ENCODE peak calls at places on chromosomes 2 and 18, in five cellular contexts. S is body of pancreas, H is transverse colon, D is aorta, K is stomach. F is an unnamed sample. For H3K4me1 and H3K27me3, the result is how much of the 10 kb centered on the place peaks cover.

GRCh38 chr2:45173513-45173912 is 164.3 kb upstream of the SIX2 start:
- DNase-seq in H (no peak), K (no peak), S (peak), D (peak), F (no peak)

GRCh38 chr2:45307147-45307546 is 297.9 kb upstream of the SIX2 start:
- DNase-seq in K (no peak), D (no peak), S (no peak), H (no peak), F (no peak)

GRCh38 chr2:151120016-151120415 is 141.6 kb downstream of the RBM43 start:
- DNase-seq in H (no peak), K (no peak), S (no peak), D (no peak), F (no peak)

GRCh38 chr2:122255924-122256323 is 500.5 kb downstream of the TSN start:
- DNase-seq in H (no peak), S (no peak), D (no peak), K (no peak), F (no peak)

GRCh38 chr2:184875911-184876310 is 277.6 kb downstream of the ZNF804A start:
- DNase-seq in H (no peak), D (no peak), K (no peak), S (no peak), F (no peak)

GRCh38 chr2:133194777-133195335 is 373.4 kb downstream of the NCKAP5 start:
- DNase-seq in D (no peak), H (no peak), S (no peak), K (no peak), F (no peak)

GRCh38 chr2:229714080-229714735 is at the start of gene DNER:
- DNase-seq in D (no peak), K (peak), S (peak), H (peak), F (peak)

GRCh38 chr18:79868811-79869541 is 71.2 kb downstream of the KCNG2 start:
- DNase-seq in H (no peak), S (no peak), K (no peak), D (no peak), F (no peak)

GRCh38 chr2:236240228-236240990 is 23.8 kb downstream of the ASB18 start:
- DNase-seq in H (no peak), K (no peak), S (peak), D (no peak), F (peak)

GRCh38 chr18:8820701-8821465 is 115.5 kb downstream of the MTCL1 start:
- DNase-seq in K (no peak), H (no peak), D (no peak), S (no peak), F (no peak)

GRCh38 chr2:26495705-26496271 is 17.9 kb upstream of the OTOF start:
- DNase-seq in H (no peak), K (no peak), S (peak), D (no peak), F (no peak)

GRCh38 chr2:23384551-23385349 is at the start of gene KLHL29:
- DNase-seq in K (peak), H (peak), S (peak), D (peak), F (peak)

GRCh38 chr18:23982154-23983071 is 32.1 kb upstream of the TTC39C start:
- DNase-seq in D (peak), H (peak), K (no peak), S (peak), F (peak)

GRCh38 chr18:1408331-1408835 is 503.7 kb downstream of the ADCYAP1 start:
- DNase-seq in H (no peak), S (no peak), D (no peak), K (no peak), F (no peak)

GRCh38 chr2:195212586-195212985 is 444.4 kb upstream of the SLC39A10 start:
- DNase-seq in S (no peak), D (no peak), K (no peak), H (no peak), F (no peak)

GRCh38 chr2:207328944-207329386 is 163.2 kb upstream of the KLF7 start:
- DNase-seq in K (no peak), H (no peak), D (no peak), S (no peak), F (no peak)

GRCh38 chr18:58221060-58221725 is 177.2 kb downstream of the NEDD4L start:
- DNase-seq in D (no peak), S (peak), H (peak), K (peak), F (no peak)

GRCh38 chr2:10007440-10007839 is 35.9 kb upstream of the KLF11 start:
- DNase-seq in S (no peak), K (no peak), D (no peak), H (no peak), F (no peak)

GRCh38 chr2:29293830-29294438 is 178.7 kb downstream of the CLIP4 start:
- DNase-seq in H (no peak), K (no peak), D (no peak), S (peak), F (no peak)

DNA sequence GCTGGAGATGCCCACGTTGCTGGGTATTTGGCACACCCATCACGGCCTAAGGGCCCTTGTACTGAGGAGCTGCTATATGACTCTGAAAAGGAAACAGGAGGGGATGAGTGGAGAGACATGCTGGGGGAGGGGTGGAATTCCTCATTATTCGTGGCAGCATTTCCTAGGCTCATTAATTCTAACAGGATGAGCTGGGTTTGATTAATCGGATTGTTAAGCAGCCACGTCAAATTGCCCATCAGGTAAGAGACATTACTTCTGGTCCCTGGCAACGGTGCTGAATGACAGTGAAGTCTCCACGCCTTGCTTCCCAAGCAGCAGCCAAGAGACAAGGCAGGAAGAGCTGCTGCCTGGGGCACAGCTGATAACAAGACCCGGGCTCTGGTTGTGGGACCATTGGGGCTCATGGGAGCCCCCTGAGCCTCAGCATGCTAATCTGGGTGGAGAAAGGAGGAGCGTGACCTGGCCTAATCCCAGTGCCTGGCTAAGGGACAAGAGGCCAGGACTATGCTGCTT is 86.6 kb downstream of the MARCHF4 start:
- DNase-seq in S (no peak), D (no peak), K (no peak), H (no peak), F (no peak)
- H3K4me1 ChIP-seq in S (under half), D (under half), K (under half), H (under half), F (under half)

GRCh38 chr2:221372156-221372870 is 199.8 kb downstream of the EPHA4 start:
- DNase-seq in K (no peak), H (no peak), S (no peak), D (no peak), F (no peak)

GRCh38 chr2:221374234-221374633 is 197.9 kb downstream of the EPHA4 start:
- DNase-seq in K (no peak), H (no peak), S (no peak), D (no peak), F (no peak)

GRCh38 chr2:221371347-221371746 is 200.8 kb downstream of the EPHA4 start:
- DNase-seq in S (no peak), K (no peak), H (no peak), D (no peak), F (no peak)

GRCh38 chr2:221370076-221370941 is 201.8 kb downstream of the EPHA4 start:
- DNase-seq in K (no peak), S (no peak), D (no peak), H (no peak), F (peak)

GRCh38 chr2:221370942-221371221 is 201.2 kb downstream of the EPHA4 start:
- DNase-seq in S (no peak), K (no peak), H (no peak), D (no peak), F (no peak)
- H3K4me3 ChIP-seq in S (no peak), K (no peak), H (no peak), D (no peak), F (no peak)

GRCh38 chr2:206266130-206267125 is 8.0 kb upstream of the ZDBF2 start:
- DNase-seq in S (no peak), K (no peak), D (no peak), H (no peak), F (no peak)
- H3K27me3 ChIP-seq in S (under half), K (under half), D (under half), H (half or more), F (under half)

DNA sequence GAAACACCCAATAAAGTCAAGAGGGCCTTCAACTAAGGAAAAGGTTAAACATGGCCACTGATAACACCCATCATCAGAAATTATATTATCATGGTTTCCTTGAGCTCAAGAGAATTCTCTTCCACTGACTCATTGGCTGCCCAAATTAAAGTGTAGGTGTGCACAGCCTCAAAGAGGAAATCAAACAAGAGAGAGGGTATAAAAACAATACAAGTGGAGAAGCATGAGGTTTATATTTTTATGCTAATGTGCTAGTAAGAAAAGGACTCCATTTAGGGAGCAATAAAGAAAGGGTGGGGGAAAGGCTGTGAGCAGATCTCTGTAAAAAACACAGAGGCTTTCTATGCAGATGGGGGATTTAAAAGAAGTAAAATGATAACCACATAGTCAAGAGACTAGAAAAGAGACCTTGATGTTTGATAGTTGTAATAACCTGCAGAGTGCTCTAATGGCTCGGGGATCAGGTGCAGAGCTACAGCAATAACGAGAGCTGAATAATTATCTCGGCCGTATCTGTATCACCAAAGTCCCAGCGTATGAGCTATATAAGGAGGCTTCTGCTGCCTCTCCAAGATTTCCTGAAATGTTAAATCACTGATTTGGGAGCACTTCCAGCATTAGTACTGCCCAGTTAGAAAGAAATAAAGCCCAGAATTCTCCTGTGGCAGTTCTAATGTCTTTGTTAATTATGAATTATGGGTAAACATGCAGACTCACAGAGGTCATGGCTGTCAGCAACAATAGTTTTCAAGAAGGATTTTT is 168.6 kb upstream of the VRK2 start:
- DNase-seq in D (no peak), S (no peak), H (no peak), K (no peak), F (no peak)
- H3K4me1 ChIP-seq in D (under half), S (under half), H (under half), K (under half), F (under half)